ENCODE peak calls at places on chromosomes 12 and 14, in five cellular contexts. One of them, this sample, is unnamed.

GRCh38 chr14:61362072-61362750 is 40.8 kb downstream of the PRKCH start:
- DNase-seq in GM20000: no peak
- DNase-seq in bronchial epithelial cell: no peak
- DNase-seq in heart left ventricle: no peak
- DNase-seq in BJ: no peak
- DNase-seq in this sample: no peak

GRCh38 chr12:125586441-125586840 is 521.2 kb downstream of the AACS start:
- DNase-seq in heart left ventricle: no peak
- DNase-seq in GM20000: no peak
- DNase-seq in bronchial epithelial cell: no peak
- DNase-seq in BJ: no peak
- DNase-seq in this sample: no peak

GRCh38 chr12:6570264-6570887 is 2.3 kb upstream of the NOP2 start:
- DNase-seq in BJ: no peak
- DNase-seq in heart left ventricle: no peak
- DNase-seq in GM20000: peak
- DNase-seq in bronchial epithelial cell: peak
- DNase-seq in this sample: peak

GRCh38 chr12:14408208-14408607 is 42.7 kb downstream of the ATF7IP start:
- DNase-seq in bronchial epithelial cell: no peak
- DNase-seq in GM20000: no peak
- DNase-seq in heart left ventricle: no peak
- DNase-seq in BJ: no peak
- DNase-seq in this sample: no peak

GRCh38 chr12:101027200-101027599 is 182.8 kb downstream of the SLC5A8 start:
- DNase-seq in heart left ventricle: no peak
- DNase-seq in bronchial epithelial cell: no peak
- DNase-seq in GM20000: no peak
- DNase-seq in BJ: no peak
- DNase-seq in this sample: no peak

GRCh38 chr12:29220632-29221336 is 71.7 kb downstream of the FAR2 start:
- DNase-seq in BJ: no peak
- DNase-seq in bronchial epithelial cell: no peak
- DNase-seq in GM20000: no peak
- DNase-seq in heart left ventricle: no peak
- DNase-seq in this sample: no peak

GRCh38 chr12:124703852-124704251 is 136.4 kb upstream of the NCOR2 start:
- DNase-seq in heart left ventricle: peak
- DNase-seq in BJ: no peak
- DNase-seq in GM20000: no peak
- DNase-seq in bronchial epithelial cell: no peak
- DNase-seq in this sample: peak

GRCh38 chr14:55782166-55782565 is 202.2 kb downstream of the KTN1 start:
- DNase-seq in bronchial epithelial cell: no peak
- DNase-seq in heart left ventricle: no peak
- DNase-seq in GM20000: no peak
- DNase-seq in BJ: no peak
- DNase-seq in this sample: no peak

GRCh38 chr14:75399819-75400678 is 27.8 kb upstream of the JDP2 start:
- DNase-seq in BJ: no peak
- DNase-seq in heart left ventricle: peak
- DNase-seq in bronchial epithelial cell: peak
- DNase-seq in GM20000: no peak
- DNase-seq in this sample: peak

GRCh38 chr12:73863541-73863940 is 674.1 kb upstream of the ATXN7L3B start:
- DNase-seq in GM20000: no peak
- DNase-seq in heart left ventricle: no peak
- DNase-seq in BJ: no peak
- DNase-seq in bronchial epithelial cell: peak
- DNase-seq in this sample: peak

GRCh38 chr12:89949457-89950195 is 241.0 kb upstream of the ATP2B1 start:
- DNase-seq in bronchial epithelial cell: peak
- DNase-seq in heart left ventricle: no peak
- DNase-seq in GM20000: peak
- DNase-seq in BJ: peak
- DNase-seq in this sample: peak

GRCh38 chr14:102442241-102443211 is 67.0 kb downstream of the ANKRD9 start:
- DNase-seq in bronchial epithelial cell: peak
- DNase-seq in BJ: no peak
- DNase-seq in GM20000: no peak
- DNase-seq in heart left ventricle: no peak
- DNase-seq in this sample: peak

GRCh38 chr12:40565029-40565633 is 127.1 kb upstream of the CNTN1 start:
- DNase-seq in bronchial epithelial cell: no peak
- DNase-seq in BJ: no peak
- DNase-seq in heart left ventricle: no peak
- DNase-seq in GM20000: no peak
- DNase-seq in this sample: no peak

GRCh38 chr14:34770901-34771300 is 56.5 kb upstream of the CFL2 start:
- DNase-seq in BJ: no peak
- DNase-seq in GM20000: no peak
- DNase-seq in bronchial epithelial cell: no peak
- DNase-seq in heart left ventricle: no peak
- DNase-seq in this sample: no peak

GRCh38 chr14:101473045-101473729 is 88.1 kb upstream of the DIO3 start:
- DNase-seq in bronchial epithelial cell: no peak
- DNase-seq in BJ: no peak
- DNase-seq in GM20000: no peak
- DNase-seq in heart left ventricle: no peak
- DNase-seq in this sample: no peak

GRCh38 chr14:35333797-35334743 is 41.9 kb downstream of the PSMA6 start:
- DNase-seq in bronchial epithelial cell: no peak
- DNase-seq in heart left ventricle: no peak
- DNase-seq in BJ: no peak
- DNase-seq in GM20000: no peak
- DNase-seq in this sample: peak

GRCh38 chr14:55581011-55581806 is 1.2 kb downstream of the KTN1 start:
- DNase-seq in BJ: no peak
- DNase-seq in bronchial epithelial cell: peak
- DNase-seq in heart left ventricle: peak
- DNase-seq in GM20000: peak
- DNase-seq in this sample: peak

GRCh38 chr12:122185494-122186082 is 2.7 kb downstream of the LRRC43 start:
- DNase-seq in GM20000: no peak
- DNase-seq in heart left ventricle: no peak
- DNase-seq in bronchial epithelial cell: no peak
- DNase-seq in BJ: no peak
- DNase-seq in this sample: no peak

GRCh38 chr12:106999444-106999843 is 12.5 kb upstream of the MTERF2 start:
- DNase-seq in bronchial epithelial cell: peak
- DNase-seq in BJ: no peak
- DNase-seq in heart left ventricle: no peak
- DNase-seq in GM20000: no peak
- DNase-seq in this sample: no peak

GRCh38 chr12:117850048-117850447 is 118.7 kb downstream of the KSR2 start:
- DNase-seq in heart left ventricle: no peak
- DNase-seq in bronchial epithelial cell: peak
- DNase-seq in GM20000: peak
- DNase-seq in BJ: no peak
- DNase-seq in this sample: peak

GRCh38 chr12:57238854-57239554 is 9.5 kb downstream of the SHMT2 start:
- DNase-seq in heart left ventricle: peak
- DNase-seq in BJ: peak
- DNase-seq in bronchial epithelial cell: peak
- DNase-seq in GM20000: peak
- DNase-seq in this sample: peak

GRCh38 chr12:131950182-131950913 is 606 bp downstream of the EP400 start:
- DNase-seq in BJ: no peak
- DNase-seq in GM20000: peak
- DNase-seq in heart left ventricle: peak
- DNase-seq in bronchial epithelial cell: no peak
- DNase-seq in this sample: no peak

GRCh38 chr12:54304187-54304810 is 3.5 kb upstream of the NFE2 start:
- DNase-seq in BJ: no peak
- DNase-seq in GM20000: no peak
- DNase-seq in bronchial epithelial cell: peak
- DNase-seq in heart left ventricle: peak
- DNase-seq in this sample: peak

GRCh38 chr12:76679778-76680177 is 84.1 kb upstream of the ZDHHC17 start:
- DNase-seq in bronchial epithelial cell: peak
- DNase-seq in heart left ventricle: no peak
- DNase-seq in BJ: no peak
- DNase-seq in GM20000: no peak
- DNase-seq in this sample: no peak

GRCh38 chr14:51620036-51620435 is 31.7 kb upstream of the FRMD6 start:
- DNase-seq in heart left ventricle: no peak
- DNase-seq in BJ: no peak
- DNase-seq in GM20000: no peak
- DNase-seq in bronchial epithelial cell: no peak
- DNase-seq in this sample: no peak

GRCh38 chr14:32134448-32135070 is 57.5 kb downstream of the ARHGAP5 start:
- DNase-seq in BJ: peak
- DNase-seq in heart left ventricle: no peak
- DNase-seq in GM20000: no peak
- DNase-seq in bronchial epithelial cell: no peak
- DNase-seq in this sample: no peak

GRCh38 chr14:79643132-79643531 is 568.2 kb downstream of the DIO2 start:
- DNase-seq in GM20000: no peak
- DNase-seq in bronchial epithelial cell: no peak
- DNase-seq in heart left ventricle: no peak
- DNase-seq in BJ: no peak
- DNase-seq in this sample: no peak

DNA sequence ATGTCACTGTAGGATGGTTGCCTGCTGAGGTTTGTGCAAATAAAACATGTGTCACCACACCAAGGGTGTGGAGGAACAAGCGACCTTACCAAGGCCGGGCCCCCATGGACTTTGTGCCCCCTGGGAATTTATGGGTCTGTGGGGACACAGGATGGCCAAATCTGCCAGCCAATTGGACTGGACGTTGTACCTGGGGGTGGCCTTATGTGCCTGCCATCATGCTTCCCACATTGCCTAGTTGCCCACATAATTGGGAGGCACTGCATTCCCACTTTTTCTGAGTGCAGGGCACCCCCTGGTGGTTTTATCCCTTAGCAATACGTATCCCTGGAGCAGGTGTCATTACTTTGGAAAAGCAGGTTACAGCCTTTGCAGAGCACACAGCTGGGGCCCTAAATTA is 92.6 kb upstream of the TMPO start:
- DNase-seq in GM20000: no peak
- DNase-seq in BJ: no peak
- DNase-seq in bronchial epithelial cell: no peak
- DNase-seq in heart left ventricle: no peak
- DNase-seq in this sample: peak
- TF ChIP-seq CTCF in GM20000: no peak
- TF ChIP-seq CTCF in BJ: peak
- TF ChIP-seq CTCF in bronchial epithelial cell: peak
- TF ChIP-seq CTCF in heart left ventricle: no peak
- TF ChIP-seq CTCF in this sample: peak

GRCh38 chr12:12072064-12072760 is 1.5 kb downstream of the BCL2L14 start:
- DNase-seq in bronchial epithelial cell: no peak
- DNase-seq in BJ: no peak
- DNase-seq in heart left ventricle: no peak
- DNase-seq in GM20000: peak
- DNase-seq in this sample: no peak

GRCh38 chr12:12064596-12064995 is 6.1 kb upstream of the BCL2L14 start:
- DNase-seq in bronchial epithelial cell: no peak
- DNase-seq in GM20000: no peak
- DNase-seq in heart left ventricle: no peak
- DNase-seq in BJ: no peak
- DNase-seq in this sample: no peak

GRCh38 chr12:12070674-12071661 is at the start of gene BCL2L14:
- DNase-seq in GM20000: peak
- DNase-seq in BJ: no peak
- DNase-seq in bronchial epithelial cell: peak
- DNase-seq in heart left ventricle: no peak
- DNase-seq in this sample: peak

DNA sequence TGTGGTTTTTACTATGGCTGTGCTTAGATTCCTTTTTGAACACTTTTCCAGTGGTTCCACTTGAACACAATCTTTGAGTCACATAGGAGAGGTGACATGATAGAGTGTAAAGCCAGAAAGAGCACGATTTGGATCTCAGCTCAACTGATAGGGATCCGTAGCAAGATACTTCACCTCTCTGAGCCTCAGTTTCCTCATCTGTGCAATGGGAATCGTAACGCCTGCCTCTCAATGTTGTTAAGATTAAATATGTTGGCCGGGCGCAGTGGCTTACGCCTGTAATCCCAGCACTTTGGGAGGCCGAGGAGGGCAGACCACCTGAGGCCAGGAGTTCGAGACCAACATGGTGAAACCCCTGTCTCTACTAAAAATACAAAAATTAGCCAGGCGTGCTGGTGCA is 590 bp upstream of the BCL2L14 start:
- DNase-seq in heart left ventricle: no peak
- DNase-seq in GM20000: no peak
- DNase-seq in BJ: no peak
- DNase-seq in bronchial epithelial cell: no peak
- DNase-seq in this sample: no peak
- TF ChIP-seq CTCF in heart left ventricle: no peak
- TF ChIP-seq CTCF in GM20000: no peak
- TF ChIP-seq CTCF in BJ: no peak
- TF ChIP-seq CTCF in bronchial epithelial cell: no peak
- TF ChIP-seq CTCF in this sample: no peak

GRCh38 chr14:73198253-73198652 is 39.1 kb upstream of the PAPLN start:
- DNase-seq in GM20000: no peak
- DNase-seq in bronchial epithelial cell: no peak
- DNase-seq in BJ: no peak
- DNase-seq in heart left ventricle: no peak
- DNase-seq in this sample: no peak
- TF ChIP-seq CTCF in GM20000: no peak
- TF ChIP-seq CTCF in bronchial epithelial cell: no peak
- TF ChIP-seq CTCF in BJ: no peak
- TF ChIP-seq CTCF in heart left ventricle: no peak
- TF ChIP-seq CTCF in this sample: no peak

GRCh38 chr14:69574954-69575295 is 254 bp upstream of the CCDC177 start:
- DNase-seq in bronchial epithelial cell: no peak
- DNase-seq in heart left ventricle: no peak
- DNase-seq in GM20000: no peak
- DNase-seq in BJ: no peak
- DNase-seq in this sample: no peak
- TF ChIP-seq CTCF in bronchial epithelial cell: no peak
- TF ChIP-seq CTCF in heart left ventricle: no peak
- TF ChIP-seq CTCF in GM20000: no peak
- TF ChIP-seq CTCF in BJ: no peak
- TF ChIP-seq CTCF in this sample: no peak

GRCh38 chr12:46005151-46005797 is 14.9 kb upstream of the SCAF11 start:
- DNase-seq in GM20000: no peak
- DNase-seq in heart left ventricle: no peak
- DNase-seq in bronchial epithelial cell: peak
- DNase-seq in BJ: no peak
- DNase-seq in this sample: peak
- TF ChIP-seq CTCF in GM20000: no peak
- TF ChIP-seq CTCF in heart left ventricle: peak
- TF ChIP-seq CTCF in bronchial epithelial cell: peak
- TF ChIP-seq CTCF in BJ: peak
- TF ChIP-seq CTCF in this sample: peak

This sample was measured in MCF 10A.